ENCODE peak calls at places on chromosomes 6 and 20, in four cellular contexts. W is neuronal stem cell, E is GM12878, F is HepG2. X is an unnamed sample. For H3K4me1, the result is how much of the 10 kb centered on the place peaks cover.

GRCh38 chr20:57139342-57140093 is 126.9 kb downstream of the BMP7 start:
- DNase-seq in F (no peak), E (no peak), W (no peak), X (no peak)

GRCh38 chr6:34272022-34272926 is 23.5 kb upstream of the SMIM29 start:
- DNase-seq in F (peak), W (no peak), E (no peak), X (no peak)

GRCh38 chr6:67683960-67684359 is 951.1 kb upstream of the ADGRB3 start:
- DNase-seq in E (no peak), F (no peak), W (no peak), X (no peak)

GRCh38 chr20:61881861-61882260 is 183.8 kb downstream of the TAF4 start:
- DNase-seq in W (no peak), E (no peak), F (no peak), X (no peak)

GRCh38 chr20:62740286-62741141 is 31.9 kb downstream of the NTSR1 start:
- DNase-seq in E (peak), F (peak), W (no peak), X (peak)

GRCh38 chr6:166097914-166098522 is 69.6 kb downstream of the TBXT start:
- DNase-seq in W (peak), E (no peak), F (peak), X (peak)

GRCh38 chr6:29507319-29507718 is 19.6 kb upstream of the MAS1L start:
- DNase-seq in F (no peak), W (no peak), E (no peak), X (no peak)

GRCh38 chr6:55713411-55713810 is 134.4 kb upstream of the HMGCLL1 start:
- DNase-seq in F (peak), W (no peak), E (no peak), X (no peak)

GRCh38 chr6:44531447-44532015 is 144.0 kb downstream of the CDC5L start:
- DNase-seq in E (no peak), W (no peak), F (no peak), X (no peak)

GRCh38 chr6:33667072-33667471 is 44.4 kb downstream of the UQCC2 start:
- DNase-seq in W (no peak), F (no peak), E (no peak), X (no peak)

GRCh38 chr20:63315982-63316491 is 23.1 kb downstream of the COL20A1 start:
- DNase-seq in W (no peak), E (no peak), F (no peak), X (peak)

GRCh38 chr6:44679906-44680698 is 292.6 kb downstream of the CDC5L start:
- DNase-seq in W (no peak), F (no peak), E (no peak), X (no peak)

GRCh38 chr6:107716688-107717089 is 107.4 kb downstream of the SCML4 start:
- DNase-seq in E (peak), F (no peak), W (no peak), X (no peak)

DNA sequence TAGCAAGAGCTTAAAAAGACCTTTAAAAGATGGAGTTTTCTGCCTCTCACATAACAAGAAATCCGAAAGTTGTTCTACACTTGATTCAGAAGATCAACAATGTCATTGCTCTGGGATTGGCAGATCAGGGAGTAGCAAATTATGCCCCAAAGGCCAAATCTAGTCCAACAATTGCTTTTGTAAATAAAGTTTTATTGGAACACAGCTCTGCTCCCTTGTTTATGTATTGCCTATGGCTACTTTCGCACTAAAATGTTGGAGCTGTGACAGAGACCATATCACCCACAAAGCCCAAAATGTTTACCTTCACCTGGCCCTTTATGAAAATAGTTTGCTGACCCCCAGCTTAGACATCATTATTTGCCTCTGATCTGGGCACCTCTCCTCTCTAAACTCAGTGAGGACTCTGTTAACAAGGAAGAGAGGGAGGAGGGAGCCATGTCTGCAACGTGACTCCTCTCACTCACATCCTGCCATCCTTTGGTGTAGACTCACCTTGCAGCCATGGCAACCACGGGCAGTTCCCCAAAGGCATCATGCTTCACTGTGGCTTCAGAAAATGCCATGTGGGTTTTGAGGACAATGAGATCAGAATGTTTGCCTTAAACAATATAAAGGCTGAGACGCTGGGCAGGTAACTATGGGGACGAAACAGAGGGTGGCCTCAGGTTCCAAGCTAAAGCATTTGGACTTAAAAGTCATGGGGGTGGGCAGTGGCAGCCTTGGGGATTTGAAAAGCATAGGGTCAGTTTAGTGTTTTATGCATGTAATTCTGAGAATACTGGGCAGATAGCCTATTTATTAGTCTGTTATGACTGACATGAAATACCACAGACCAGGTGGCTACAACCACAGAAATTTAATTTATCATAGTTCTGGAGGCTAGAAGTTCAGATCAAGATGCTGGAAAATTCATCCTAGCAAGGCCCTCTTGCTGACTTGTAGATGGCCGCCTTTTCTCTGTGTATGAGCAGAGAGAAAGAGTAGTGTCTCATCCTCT is 149.7 kb upstream of the TNFAIP3 start:
- DNase-seq in W (no peak), E (no peak), F (no peak), X (no peak)
- H3K27ac ChIP-seq in W (no peak), E (no peak), F (no peak), X (no peak)

GRCh38 chr6:142850653-142851434 is 94.1 kb downstream of the HIVEP2 start:
- DNase-seq in F (no peak), W (no peak), E (peak), X (no peak)

GRCh38 chr6:142848156-142848555 is 96.8 kb downstream of the HIVEP2 start:
- DNase-seq in E (no peak), W (no peak), F (no peak), X (no peak)

GRCh38 chr6:142846459-142846831 is 98.5 kb downstream of the HIVEP2 start:
- DNase-seq in W (no peak), E (no peak), F (no peak), X (no peak)

GRCh38 chr6:142846883-142847287 is 98.1 kb downstream of the HIVEP2 start:
- DNase-seq in W (no peak), F (peak), E (no peak), X (no peak)

GRCh38 chr6:142848969-142849368 is 96.0 kb downstream of the HIVEP2 start:
- DNase-seq in F (no peak), E (no peak), W (no peak), X (no peak)
- H3K4me1 ChIP-seq in F (under half), E (half or more), W (under half), X (under half)

GRCh38 chr6:111973897-111974639 is 79.8 kb upstream of the CCN6 start:
- DNase-seq in E (no peak), W (no peak), F (no peak), X (no peak)

GRCh38 chr6:111972714-111973678 is 80.9 kb upstream of the CCN6 start:
- DNase-seq in F (no peak), W (no peak), E (no peak), X (peak)

GRCh38 chr6:111971866-111972532 is 81.9 kb upstream of the CCN6 start:
- DNase-seq in E (no peak), F (no peak), W (no peak), X (no peak)

GRCh38 chr6:111975501-111975900 is 78.4 kb upstream of the CCN6 start:
- DNase-seq in F (no peak), E (no peak), W (no peak), X (no peak)

GRCh38 chr6:111971181-111971829 is 82.6 kb upstream of the CCN6 start:
- DNase-seq in W (no peak), F (no peak), E (no peak), X (no peak)
- H3K9ac ChIP-seq in W (no peak), F (no peak), E (no peak), X (no peak)

DNA sequence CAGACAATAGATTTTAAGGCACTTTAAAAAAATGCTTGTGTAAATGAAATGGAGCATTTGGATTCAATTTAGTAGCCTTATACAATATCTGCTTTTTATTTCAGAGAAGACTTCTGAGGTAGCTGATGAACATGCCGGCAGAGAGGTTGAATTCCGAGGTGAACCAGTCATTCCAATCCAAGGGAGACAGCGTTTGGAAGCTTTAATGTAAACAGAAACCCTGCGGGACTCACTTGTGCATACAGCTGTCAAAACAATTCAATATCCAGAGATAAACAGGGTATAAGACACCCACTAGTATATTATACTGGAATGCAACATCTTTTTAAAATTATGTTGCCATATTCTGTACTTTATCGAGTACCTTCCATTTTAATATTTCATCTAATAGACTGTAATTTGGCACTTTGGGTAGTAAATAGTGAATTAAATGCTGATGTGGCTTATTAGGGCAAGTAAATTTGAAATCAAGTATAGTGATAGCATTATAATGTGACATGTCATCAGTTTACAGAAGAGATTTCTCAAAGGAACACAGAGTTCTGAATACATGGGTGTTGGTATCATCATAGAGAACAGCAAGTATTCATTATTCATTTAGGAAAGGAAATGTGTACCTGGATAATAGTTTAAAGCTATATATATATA is 347.7 kb downstream of the PRKN start:
- DNase-seq in E (no peak), F (no peak), W (no peak), X (no peak)
- H3K27ac ChIP-seq in E (no peak), F (no peak), W (no peak), X (no peak)

GRCh38 chr6:15389759-15390723 is 144.2 kb downstream of the JARID2 start:
- DNase-seq in W (peak), E (peak), F (peak), X (no peak)
- H3K4me1 ChIP-seq in W (under half), E (half or more), F (under half), X (under half)

GRCh38 chr20:50223321-50223995 is 32.8 kb downstream of the CEBPB start:
- DNase-seq in E (no peak), W (no peak), F (no peak), X (peak)
- H3K9ac ChIP-seq in E (no peak), W (no peak), F (no peak), X (no peak)

DNA sequence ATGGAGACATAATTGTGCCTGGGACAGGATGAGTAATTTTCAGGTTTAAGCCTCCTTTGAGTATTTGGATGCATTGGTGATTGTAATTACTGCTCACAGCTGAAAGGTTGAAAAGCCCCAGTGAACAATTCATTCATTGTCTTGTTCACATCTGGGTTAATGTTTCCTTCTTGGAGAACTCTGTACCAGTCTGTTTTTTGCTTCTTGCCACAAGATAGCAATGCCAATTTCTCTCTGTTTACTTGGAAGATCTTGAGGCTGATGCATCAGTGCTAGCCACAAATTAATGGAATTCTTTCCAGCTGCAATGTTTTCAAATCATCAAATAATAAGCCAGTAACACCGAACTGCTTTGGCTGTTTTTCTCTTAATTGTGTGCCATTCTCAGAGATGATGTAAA is 207.8 kb downstream of the BMP2 start:
- DNase-seq in W (no peak), F (no peak), E (no peak), X (no peak)
- H3K27ac ChIP-seq in W (no peak), F (no peak), E (no peak), X (no peak)

GRCh38 chr6:14661188-14661587 is 543.6 kb downstream of the CD83 start:
- DNase-seq in W (no peak), E (peak), F (no peak), X (no peak)

GRCh38 chr6:14660767-14661166 is 543.2 kb downstream of the CD83 start:
- DNase-seq in E (no peak), F (no peak), W (no peak), X (no peak)

GRCh38 chr6:14658030-14658429 is 540.5 kb downstream of the CD83 start:
- DNase-seq in E (no peak), W (no peak), F (no peak), X (no peak)

GRCh38 chr6:14656676-14657075 is 539.1 kb downstream of the CD83 start:
- DNase-seq in W (no peak), E (no peak), F (no peak), X (no peak)

GRCh38 chr6:14658909-14659561 is 541.5 kb downstream of the CD83 start:
- DNase-seq in W (no peak), E (no peak), F (no peak), X (no peak)
- H3K4me1 ChIP-seq in W (under half), E (under half), F (under half), X (under half)

GRCh38 chr6:75201076-75201475 is 4.8 kb downstream of the COL12A1 start:
- DNase-seq in E (no peak), F (no peak), W (no peak), X (no peak)
- H3K9ac ChIP-seq in E (no peak), F (no peak), W (no peak), X (no peak)

X was measured in kidney.